ENCODE peak calls at places on chromosomes 2 and 18, in six cellular contexts. Z, W, F, N, Q and O are unnamed samples.

GRCh38 chr2:148524519-148524919 is 120.0 kb upstream of the EPC2 start:
- DNase-seq in N (no peak), W (no peak), Z (no peak), F (no peak), Q (peak; percentile 58), O (no peak)

GRCh38 chr2:67394734-67395133 is 2.4 kb upstream of the ETAA1 start:
- DNase-seq in F (no peak), N (no peak), W (no peak), Z (peak; percentile 53), Q (no peak), O (no peak)

GRCh38 chr2:99572798-99573197 is 83.0 kb upstream of the REV1 start:
- DNase-seq in Q (no peak), Z (no peak), N (no peak), F (no peak), W (peak; percentile 60), O (no peak)

GRCh38 chr2:33220533-33220932 is 255.9 kb upstream of the RASGRP3 start:
- DNase-seq in W (peak; percentile 53), N (no peak), Q (no peak), Z (no peak), F (no peak), O (no peak)

GRCh38 chr18:26804474-26804873 is 61.0 kb downstream of the AQP4 start:
- DNase-seq in W (peak; percentile 75), Q (no peak), N (peak; percentile 33), F (peak; percentile 26), Z (no peak), O (no peak)

GRCh38 chr18:76850112-76850511 is 27.8 kb downstream of the ZNF236 start:
- DNase-seq in W (no peak), Q (no peak), N (no peak), F (no peak), Z (no peak), O (no peak)

GRCh38 chr2:32864761-32865160 is 82.0 kb upstream of the LTBP1 start:
- DNase-seq in Q (no peak), N (no peak), Z (peak; percentile 93), F (no peak), W (no peak), O (no peak)

GRCh38 chr18:9506046-9506792 is 30.9 kb downstream of the RALBP1 start:
- DNase-seq in Z (peak; percentile 16), W (no peak), F (no peak), N (no peak), Q (no peak), O (no peak)

GRCh38 chr2:186103276-186103675 is 364.7 kb downstream of the FSIP2 start:
- DNase-seq in Z (no peak), N (no peak), W (no peak), F (no peak), Q (no peak), O (no peak)

GRCh38 chr2:228522977-228523376 is 341.5 kb upstream of the SPHKAP start:
- DNase-seq in N (no peak), Z (no peak), Q (no peak), W (no peak), F (no peak), O (no peak)

GRCh38 chr2:28322456-28322855 is 70.2 kb upstream of the FOSL2 start:
- DNase-seq in Z (no peak), F (no peak), Q (no peak), W (peak; percentile 53), N (no peak), O (no peak)

GRCh38 chr2:168848220-168848619 is 42.0 kb downstream of the SPC25 start:
- DNase-seq in W (peak; percentile 52), Q (no peak), Z (no peak), F (no peak), N (no peak), O (no peak)

GRCh38 chr2:187541086-187542085 is 12.8 kb downstream of the TFPI start:
- DNase-seq in W (no peak), Z (peak; percentile 94), F (no peak), N (peak; percentile 35), Q (no peak), O (no peak)

GRCh38 chr2:241815477-241816430 is 6.8 kb downstream of the NEU4 start:
- DNase-seq in W (peak; percentile 39), N (no peak), Q (no peak), F (no peak), Z (no peak), O (peak; percentile 72)

GRCh38 chr2:46650556-46651001 is 171.2 kb downstream of the TMEM247 start:
- DNase-seq in F (peak; percentile 76), W (peak; percentile 84), Z (peak; percentile 90), Q (peak; percentile 73), N (peak; percentile 93), O (peak; percentile 60)

GRCh38 chr2:15155959-15156574 is 405.1 kb downstream of the NBAS start:
- DNase-seq in Z (no peak), Q (no peak), W (peak; percentile 67), N (no peak), F (no peak), O (no peak)

GRCh38 chr2:166127217-166128155 is at the start of gene SCN1A:
- DNase-seq in F (peak; percentile 18), Z (peak; percentile 56), Q (peak; percentile 44), N (peak; percentile 60), W (peak; percentile 67), O (no peak)

GRCh38 chr18:58314284-58314683 is 270.3 kb downstream of the NEDD4L start:
- DNase-seq in Q (no peak), N (peak; percentile 80), F (no peak), Z (peak; percentile 95), W (no peak), O (no peak)

GRCh38 chr2:237485304-237485703 is 1.7 kb upstream of the MLPH start:
- DNase-seq in W (no peak), N (no peak), F (no peak), Q (no peak), Z (no peak), O (no peak)

GRCh38 chr2:158893057-158893456 is 75.4 kb upstream of the TANC1 start:
- DNase-seq in F (no peak), Q (no peak), Z (peak; percentile 60), W (no peak), N (peak; percentile 21), O (no peak)

GRCh38 chr2:8408560-8409460 is 273.0 kb upstream of the ID2 start:
- DNase-seq in F (no peak), Q (no peak), Z (no peak), W (no peak), N (no peak), O (no peak)

GRCh38 chr2:121944072-121944829 is 188.8 kb downstream of the TSN start:
- DNase-seq in F (no peak), Z (peak; percentile 56), Q (no peak), N (peak; percentile 51), W (no peak), O (no peak)

GRCh38 chr2:201707753-201708152 is 9.3 kb upstream of the MPP4 start:
- DNase-seq in N (no peak), W (no peak), Z (peak; percentile 66), F (no peak), Q (no peak), O (no peak)

GRCh38 chr2:10166489-10167295 is 44.2 kb downstream of the RRM2 start:
- DNase-seq in F (no peak), Q (no peak), Z (no peak), W (peak; percentile 33), N (no peak), O (no peak)

GRCh38 chr2:69618362-69618761 is 25.2 kb downstream of the AAK1 start:
- DNase-seq in N (no peak), F (no peak), Q (no peak), Z (no peak), W (no peak), O (no peak)
- H3K4me3 ChIP-seq in N (no peak overlapping the region), F (no peak overlapping the region), Q (peak overlapping the region; percentile 42), Z (no peak overlapping the region), W (no peak overlapping the region), O (no peak overlapping the region)

DNA sequence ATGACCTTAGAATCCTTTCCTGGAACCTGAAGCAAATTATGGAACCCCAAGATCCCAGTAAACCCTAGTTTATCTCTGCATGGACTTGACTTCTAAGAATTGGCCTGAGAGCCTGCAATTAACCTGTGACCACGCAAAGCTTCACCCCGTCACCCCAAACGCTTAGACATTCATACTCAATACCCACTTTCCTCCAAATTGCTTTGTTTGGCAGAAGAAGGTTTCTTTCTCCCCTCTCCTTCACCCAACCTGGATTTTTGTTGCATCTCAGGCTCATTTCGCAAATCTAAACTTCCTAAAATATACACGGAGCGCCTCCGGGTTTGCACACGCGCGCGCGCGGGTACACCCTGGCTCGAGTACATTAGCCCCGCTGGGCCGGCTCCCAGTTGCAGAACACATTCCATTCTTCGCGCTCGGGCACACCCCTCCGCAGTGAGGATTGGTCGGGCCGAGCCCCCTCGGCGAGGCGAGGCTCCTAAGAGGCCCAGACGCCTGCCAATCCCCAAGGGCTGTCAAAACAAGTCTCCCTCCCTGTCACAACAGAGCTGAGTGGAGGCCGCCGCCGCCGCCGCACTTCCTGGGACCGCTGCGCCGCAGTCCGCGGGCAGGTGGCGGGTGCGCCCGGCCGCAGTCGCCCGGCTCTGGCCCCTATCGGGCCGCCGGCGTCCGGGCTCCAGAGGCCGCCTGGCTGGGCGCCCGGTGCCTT is at the start of gene PLCL1:
- DNase-seq in F (peak; percentile 89), N (peak; percentile 92), Z (peak; percentile 87), Q (peak; percentile 92), W (peak; percentile 98), O (peak; percentile 96)
- H3K4me1 ChIP-seq in F (peaks cover 3% of the 10 kb centered on the region), N (peaks cover 5% of the 10 kb centered on the region), Z (no peaks in the 10 kb centered on the region), Q (peaks cover 50% of the 10 kb centered on the region), W (no peaks in the 10 kb centered on the region), O (peaks cover 4% of the 10 kb centered on the region)

GRCh38 chr18:55853268-55853667 is 265.3 kb upstream of the TCF4 start:
- DNase-seq in Q (no peak), N (no peak), Z (no peak), W (no peak), F (no peak), O (no peak)
- H3K27me3 ChIP-seq in Q (no peaks in the 10 kb centered on the region), N (no peaks in the 10 kb centered on the region), Z (no peaks in the 10 kb centered on the region), W (peaks cover 32% of the 10 kb centered on the region), F (no peaks in the 10 kb centered on the region), O (no peaks in the 10 kb centered on the region)

GRCh38 chr18:55418439-55418838 is 169.6 kb downstream of the TCF4 start:
- DNase-seq in Q (no peak), W (no peak), Z (no peak), N (no peak), F (no peak), O (no peak)

GRCh38 chr18:55419132-55419938 is 168.7 kb downstream of the TCF4 start:
- DNase-seq in F (no peak), Q (no peak), Z (peak; percentile 54), N (no peak), W (no peak), O (no peak)

GRCh38 chr18:55420665-55420964 is 167.4 kb downstream of the TCF4 start:
- DNase-seq in F (no peak), Q (no peak), Z (no peak), N (no peak), W (no peak), O (no peak)

GRCh38 chr18:55420977-55421611 is 166.9 kb downstream of the TCF4 start:
- DNase-seq in Z (no peak), W (no peak), Q (no peak), F (no peak), N (no peak), O (no peak)

DNA sequence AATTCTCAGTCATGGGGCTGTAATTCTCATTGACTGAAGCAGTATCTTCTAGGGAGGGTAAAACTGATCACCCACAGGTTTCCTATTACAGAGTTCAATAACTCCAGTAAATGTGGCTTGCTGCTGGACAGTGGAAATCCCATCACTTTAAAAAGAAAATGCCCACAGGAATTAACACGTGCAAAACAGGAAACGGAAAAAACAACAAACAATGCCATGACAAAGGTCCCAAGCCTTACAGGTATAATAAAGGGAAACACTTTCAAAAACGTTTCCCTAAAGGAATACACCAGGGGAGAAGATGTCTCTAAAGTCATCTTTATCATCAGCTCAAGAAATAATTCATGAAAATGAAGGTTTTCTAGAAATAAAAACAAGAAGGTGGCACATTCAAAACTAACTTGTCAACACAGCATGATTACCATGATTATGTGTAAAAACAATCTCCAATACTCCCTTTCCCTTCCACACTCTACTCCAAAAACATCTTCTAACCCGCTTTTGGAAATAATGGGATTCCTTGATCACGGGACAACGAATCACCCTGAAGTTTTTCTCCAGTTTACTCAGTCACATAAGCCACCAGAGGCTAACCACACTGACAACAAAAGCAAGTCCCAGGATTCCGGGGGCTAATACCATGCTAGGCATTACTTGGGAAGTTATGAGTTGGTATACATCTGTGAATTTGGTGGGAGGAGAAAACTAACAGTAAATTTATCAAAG is 167.9 kb downstream of the TCF4 start:
- DNase-seq in W (no peak), N (no peak), F (no peak), Q (no peak), Z (no peak), O (no peak)
- H3K4me3 ChIP-seq in W (peak overlapping the region; percentile 43), N (no peak overlapping the region), F (no peak overlapping the region), Q (no peak overlapping the region), Z (peak overlapping the region; percentile 28), O (no peak overlapping the region)